ENCODE peak calls at places on chromosomes 4 and X, in seven cellular contexts. One of them, this sample, is unnamed.
A peak's percentile ranks its signal among the peaks of the same experiment; 100 is the strongest.

GRCh38 chr4:157459789-157460188 is 239.3 kb downstream of the GRIA2 start:
- DNase-seq in fibroblast of villous mesenchyme: no peak
- DNase-seq in heart right ventricle: no peak
- DNase-seq in psoas muscle: no peak
- DNase-seq in fibroblast of lung: no peak
- DNase-seq in MM.1S: no peak
- DNase-seq in GM06990: no peak
- DNase-seq in this sample: no peak

GRCh38 chr4:15714141-15714540 is 11.3 kb downstream of the BST1 start:
- DNase-seq in fibroblast of villous mesenchyme: no peak
- DNase-seq in fibroblast of lung: peak; percentile 74
- DNase-seq in GM06990: no peak
- DNase-seq in psoas muscle: no peak
- DNase-seq in heart right ventricle: no peak
- DNase-seq in MM.1S: no peak
- DNase-seq in this sample: no peak

GRCh38 chrX:154508346-154508745 is 7.7 kb downstream of the FAM3A start:
- DNase-seq in MM.1S: no peak
- DNase-seq in fibroblast of lung: no peak
- DNase-seq in heart right ventricle: no peak
- DNase-seq in fibroblast of villous mesenchyme: no peak
- DNase-seq in psoas muscle: no peak
- DNase-seq in GM06990: no peak
- DNase-seq in this sample: no peak

GRCh38 chrX:115560211-115560977 is 580 bp upstream of the PLS3 start:
- DNase-seq in fibroblast of lung: peak; percentile 70
- DNase-seq in heart right ventricle: no peak
- DNase-seq in psoas muscle: no peak
- DNase-seq in fibroblast of villous mesenchyme: peak; percentile 82
- DNase-seq in MM.1S: no peak
- DNase-seq in GM06990: no peak
- DNase-seq in this sample: peak; percentile 69

GRCh38 chrX:10841579-10841978 is 221.2 kb upstream of the MID1 start:
- DNase-seq in heart right ventricle: no peak
- DNase-seq in fibroblast of lung: no peak
- DNase-seq in MM.1S: no peak
- DNase-seq in fibroblast of villous mesenchyme: peak; percentile 2
- DNase-seq in GM06990: no peak
- DNase-seq in psoas muscle: no peak
- DNase-seq in this sample: peak; percentile 48

GRCh38 chr4:184343400-184344177 is 125.9 kb upstream of the ENPP6 start:
- DNase-seq in fibroblast of villous mesenchyme: peak; percentile 75
- DNase-seq in GM06990: peak; percentile 67
- DNase-seq in fibroblast of lung: peak; percentile 81
- DNase-seq in heart right ventricle: peak; percentile 54
- DNase-seq in MM.1S: peak; percentile 85
- DNase-seq in psoas muscle: peak; percentile 77
- DNase-seq in this sample: peak; percentile 78

GRCh38 chrX:107672955-107673378 is 44.7 kb downstream of the PRPS1 start:
- DNase-seq in GM06990: peak; percentile 58
- DNase-seq in psoas muscle: peak; percentile 88
- DNase-seq in heart right ventricle: peak; percentile 72
- DNase-seq in fibroblast of villous mesenchyme: peak; percentile 94
- DNase-seq in MM.1S: peak; percentile 77
- DNase-seq in fibroblast of lung: peak; percentile 70
- DNase-seq in this sample: peak; percentile 89

GRCh38 chrX:28582494-28582893 is 4.8 kb upstream of the IL1RAPL1 start:
- DNase-seq in fibroblast of villous mesenchyme: no peak
- DNase-seq in heart right ventricle: no peak
- DNase-seq in fibroblast of lung: peak; percentile 21
- DNase-seq in MM.1S: no peak
- DNase-seq in GM06990: no peak
- DNase-seq in psoas muscle: no peak
- DNase-seq in this sample: no peak

GRCh38 chr4:23122666-23123400 is 430.1 kb downstream of the GBA3 start:
- DNase-seq in fibroblast of lung: no peak
- DNase-seq in heart right ventricle: no peak
- DNase-seq in MM.1S: no peak
- DNase-seq in fibroblast of villous mesenchyme: no peak
- DNase-seq in psoas muscle: no peak
- DNase-seq in GM06990: no peak
- DNase-seq in this sample: no peak

DNA sequence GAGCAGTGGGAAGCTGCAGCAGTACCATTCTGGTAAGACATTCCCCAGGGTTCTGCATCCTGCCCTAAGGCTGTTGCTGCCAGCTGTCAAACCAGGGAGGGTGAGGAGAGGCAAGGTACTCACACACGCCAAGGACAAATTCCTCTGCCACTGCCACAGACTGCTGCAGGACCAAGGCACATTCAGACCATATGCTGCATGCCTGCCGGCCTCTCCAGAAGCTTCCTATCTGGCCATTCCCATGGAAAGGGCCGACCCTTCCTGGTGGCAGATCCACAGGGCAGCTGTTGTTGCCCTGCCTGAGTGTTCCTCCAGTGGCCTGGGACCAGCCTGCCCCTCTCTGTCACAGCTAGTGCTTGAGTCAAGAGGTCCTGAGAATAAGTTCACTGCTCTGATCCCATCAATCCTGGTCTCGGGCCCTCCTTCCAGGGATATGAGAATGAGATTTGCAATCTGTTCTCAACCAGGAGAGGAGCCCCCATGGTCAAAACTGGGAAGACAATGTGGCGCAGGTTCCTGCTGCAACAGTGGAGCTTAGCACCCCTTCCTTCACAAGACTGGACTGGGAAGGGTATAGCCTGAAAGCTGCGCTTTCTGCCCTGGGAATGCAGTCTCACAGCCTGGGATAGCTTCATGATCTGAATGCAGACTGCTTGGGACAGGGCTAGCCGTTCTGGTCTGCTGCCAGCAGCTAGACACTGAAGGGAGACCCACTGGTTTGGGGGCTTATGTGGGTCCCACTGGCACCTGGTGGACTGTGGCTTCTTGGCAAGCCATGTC is 342.5 kb upstream of the NDST3 start:
- DNase-seq in fibroblast of lung: no peak
- DNase-seq in GM06990: no peak
- DNase-seq in MM.1S: no peak
- DNase-seq in fibroblast of villous mesenchyme: no peak
- DNase-seq in heart right ventricle: no peak
- DNase-seq in psoas muscle: no peak
- DNase-seq in this sample: no peak
- H3K4me3 ChIP-seq in fibroblast of lung: no peak overlapping the region
- H3K4me3 ChIP-seq in GM06990: no peak overlapping the region
- H3K4me3 ChIP-seq in MM.1S: no peak overlapping the region
- H3K4me3 ChIP-seq in fibroblast of villous mesenchyme: no peak overlapping the region
- H3K4me3 ChIP-seq in heart right ventricle: no peak overlapping the region
- H3K4me3 ChIP-seq in psoas muscle: no peak overlapping the region
- H3K4me3 ChIP-seq in this sample: no peak overlapping the region

GRCh38 chr4:95524722-95525121 is 24.1 kb downstream of the UNC5C start:
- DNase-seq in GM06990: no peak
- DNase-seq in MM.1S: no peak
- DNase-seq in psoas muscle: no peak
- DNase-seq in fibroblast of villous mesenchyme: no peak
- DNase-seq in heart right ventricle: no peak
- DNase-seq in fibroblast of lung: no peak
- DNase-seq in this sample: no peak

GRCh38 chr4:95517799-95518198 is 31.0 kb downstream of the UNC5C start:
- DNase-seq in fibroblast of villous mesenchyme: no peak
- DNase-seq in MM.1S: no peak
- DNase-seq in fibroblast of lung: no peak
- DNase-seq in GM06990: no peak
- DNase-seq in psoas muscle: no peak
- DNase-seq in heart right ventricle: no peak
- DNase-seq in this sample: no peak

GRCh38 chr4:95528388-95528787 is 20.4 kb downstream of the UNC5C start:
- DNase-seq in GM06990: no peak
- DNase-seq in MM.1S: no peak
- DNase-seq in psoas muscle: no peak
- DNase-seq in fibroblast of lung: no peak
- DNase-seq in fibroblast of villous mesenchyme: peak; percentile 20
- DNase-seq in heart right ventricle: no peak
- DNase-seq in this sample: no peak

GRCh38 chr4:95524184-95524583 is 24.6 kb downstream of the UNC5C start:
- DNase-seq in heart right ventricle: no peak
- DNase-seq in psoas muscle: no peak
- DNase-seq in fibroblast of villous mesenchyme: no peak
- DNase-seq in GM06990: no peak
- DNase-seq in MM.1S: no peak
- DNase-seq in fibroblast of lung: no peak
- DNase-seq in this sample: no peak

GRCh38 chr4:95522682-95523410 is 25.9 kb downstream of the UNC5C start:
- DNase-seq in MM.1S: no peak
- DNase-seq in psoas muscle: no peak
- DNase-seq in heart right ventricle: no peak
- DNase-seq in fibroblast of villous mesenchyme: no peak
- DNase-seq in GM06990: no peak
- DNase-seq in fibroblast of lung: no peak
- DNase-seq in this sample: peak; percentile 52
- H3K4me3 ChIP-seq in MM.1S: no peak overlapping the region
- H3K4me3 ChIP-seq in psoas muscle: no peak overlapping the region
- H3K4me3 ChIP-seq in heart right ventricle: no peak overlapping the region
- H3K4me3 ChIP-seq in fibroblast of villous mesenchyme: no peak overlapping the region
- H3K4me3 ChIP-seq in GM06990: no peak overlapping the region
- H3K4me3 ChIP-seq in fibroblast of lung: no peak overlapping the region
- H3K4me3 ChIP-seq in this sample: no peak overlapping the region

GRCh38 chrX:131063613-131064012 is 5.5 kb downstream of the ARHGAP36 start:
- DNase-seq in MM.1S: no peak
- DNase-seq in heart right ventricle: no peak
- DNase-seq in GM06990: no peak
- DNase-seq in fibroblast of villous mesenchyme: no peak
- DNase-seq in fibroblast of lung: no peak
- DNase-seq in psoas muscle: no peak
- DNase-seq in this sample: no peak

GRCh38 chrX:131068945-131069719 is 11.0 kb downstream of the ARHGAP36 start:
- DNase-seq in MM.1S: no peak
- DNase-seq in GM06990: peak; percentile 24
- DNase-seq in psoas muscle: no peak
- DNase-seq in heart right ventricle: no peak
- DNase-seq in fibroblast of lung: peak; percentile 4
- DNase-seq in fibroblast of villous mesenchyme: peak; percentile 3
- DNase-seq in this sample: peak; percentile 3

GRCh38 chrX:131067216-131067615 is 9.1 kb downstream of the ARHGAP36 start:
- DNase-seq in GM06990: no peak
- DNase-seq in psoas muscle: no peak
- DNase-seq in fibroblast of lung: no peak
- DNase-seq in heart right ventricle: no peak
- DNase-seq in fibroblast of villous mesenchyme: no peak
- DNase-seq in MM.1S: no peak
- DNase-seq in this sample: no peak

GRCh38 chrX:131066237-131066636 is 8.1 kb downstream of the ARHGAP36 start:
- DNase-seq in GM06990: no peak
- DNase-seq in fibroblast of villous mesenchyme: no peak
- DNase-seq in fibroblast of lung: no peak
- DNase-seq in heart right ventricle: no peak
- DNase-seq in psoas muscle: no peak
- DNase-seq in MM.1S: no peak
- DNase-seq in this sample: no peak

GRCh38 chrX:131067846-131068745 is 9.9 kb downstream of the ARHGAP36 start:
- DNase-seq in psoas muscle: no peak
- DNase-seq in fibroblast of villous mesenchyme: no peak
- DNase-seq in fibroblast of lung: no peak
- DNase-seq in heart right ventricle: no peak
- DNase-seq in MM.1S: no peak
- DNase-seq in GM06990: no peak
- DNase-seq in this sample: no peak
- H3K4me3 ChIP-seq in psoas muscle: no peak overlapping the region
- H3K4me3 ChIP-seq in fibroblast of villous mesenchyme: no peak overlapping the region
- H3K4me3 ChIP-seq in fibroblast of lung: no peak overlapping the region
- H3K4me3 ChIP-seq in heart right ventricle: no peak overlapping the region
- H3K4me3 ChIP-seq in MM.1S: no peak overlapping the region
- H3K4me3 ChIP-seq in GM06990: no peak overlapping the region
- H3K4me3 ChIP-seq in this sample: no peak overlapping the region

DNA sequence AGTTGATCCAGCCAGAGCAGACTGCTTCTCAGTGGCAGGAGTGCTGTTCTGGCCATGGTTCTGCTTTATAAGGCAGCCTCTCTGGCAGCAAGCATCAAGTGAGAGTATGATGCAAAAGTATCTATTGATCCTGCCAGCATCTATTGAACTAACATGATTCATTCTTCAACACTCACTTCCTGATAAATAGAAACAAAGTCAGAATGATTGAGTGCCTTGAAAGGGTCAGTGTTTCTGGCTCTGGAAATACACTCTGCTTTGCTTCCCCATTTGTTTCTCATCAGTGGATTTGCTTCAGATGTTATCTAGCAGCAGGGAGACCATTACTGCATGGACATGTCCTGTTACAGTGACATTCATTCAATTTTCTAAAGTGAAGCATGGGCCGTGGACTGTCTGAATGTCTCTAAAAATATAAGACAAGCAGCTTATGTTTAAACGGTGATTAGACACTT is 66.2 kb upstream of the FRAS1 start:
- DNase-seq in fibroblast of lung: no peak
- DNase-seq in MM.1S: no peak
- DNase-seq in psoas muscle: no peak
- DNase-seq in GM06990: no peak
- DNase-seq in heart right ventricle: no peak
- DNase-seq in fibroblast of villous mesenchyme: no peak
- DNase-seq in this sample: no peak
- H3K4me3 ChIP-seq in fibroblast of lung: no peak overlapping the region
- H3K4me3 ChIP-seq in MM.1S: no peak overlapping the region
- H3K4me3 ChIP-seq in psoas muscle: no peak overlapping the region
- H3K4me3 ChIP-seq in GM06990: no peak overlapping the region
- H3K4me3 ChIP-seq in heart right ventricle: no peak overlapping the region
- H3K4me3 ChIP-seq in fibroblast of villous mesenchyme: no peak overlapping the region
- H3K4me3 ChIP-seq in this sample: no peak overlapping the region